ENCODE peak calls at places on chromosomes 4 and X, in ten cellular contexts. Z is mucosa of descending colon, J is aorta, A is HCT116, R is endothelial cell of umbilical vein, B is prostate gland, G is osteoblast, T is left lung, C is keratinocyte, S is right cardiac atrium. U is an unnamed sample.

GRCh38 chr4:87188063-87188462 is 32.4 kb downstream of the KLHL8 start:
- DNase-seq in Z (no peak), J (no peak), A (no peak), R (no peak), B (no peak), G (no peak), T (no peak), C (no peak), S (no peak), U (no peak)

GRCh38 chr4:65917486-65917885 is 247.2 kb upstream of the EPHA5 start:
- DNase-seq in Z (no peak), J (no peak), A (no peak), R (no peak), B (no peak), G (no peak), T (no peak), C (no peak), S (no peak), U (no peak)

GRCh38 chrX:152637649-152638442 is at the start of gene GABRQ:
- DNase-seq in Z (peak; percentile 46), J (no peak), A (peak; percentile 54), R (peak; percentile 10), B (peak; percentile 4), G (peak; percentile 72), T (no peak), C (no peak), S (peak; percentile 53), U (peak; percentile 43)

GRCh38 chr4:75432683-75433082 is 81.5 kb downstream of the RCHY1 start:
- DNase-seq in Z (no peak), J (no peak), A (peak; percentile 21), R (peak; percentile 19), B (no peak), G (no peak), T (no peak), C (no peak), S (no peak), U (no peak)

GRCh38 chr4:100312615-100313355 is 122.5 kb upstream of the DDIT4L start:
- DNase-seq in Z (no peak), J (no peak), A (no peak), R (no peak), B (no peak), G (no peak), T (no peak), C (no peak), S (no peak), U (no peak)

GRCh38 chr4:131459430-131460101 is 1689.5 kb upstream of the PCDH10 start:
- DNase-seq in Z (no peak), J (no peak), A (no peak), R (no peak), B (no peak), G (no peak), T (no peak), C (no peak), S (no peak), U (no peak)

GRCh38 chr4:165204462-165204830 is 2.9 kb upstream of the KLHL2 start:
- DNase-seq in Z (no peak), J (no peak), A (no peak), R (peak; percentile 8), B (no peak), G (no peak), T (no peak), C (no peak), S (no peak), U (no peak)

GRCh38 chr4:89324671-89325070 is 17.1 kb upstream of the GPRIN3 start:
- DNase-seq in Z (no peak), J (peak; percentile 40), A (no peak), R (no peak), B (no peak), G (no peak), T (peak; percentile 44), C (no peak), S (no peak), U (peak; percentile 48)

GRCh38 chrX:107894038-107894437 is 68.4 kb downstream of the MID2 start:
- DNase-seq in Z (no peak), J (no peak), A (peak; percentile 51), R (peak; percentile 47), B (peak; percentile 14), G (peak; percentile 49), T (no peak), C (peak; percentile 9), S (no peak), U (no peak)

GRCh38 chr4:453267-453666 is 45.7 kb downstream of the ZNF721 start:
- DNase-seq in Z (no peak), J (no peak), A (no peak), R (no peak), B (no peak), G (no peak), T (no peak), C (no peak), S (no peak), U (no peak)
- H3K9me3 ChIP-seq in Z (peaks cover 100% of the 10 kb centered on the region), J (peaks cover 39% of the 10 kb centered on the region), A (peaks cover 53% of the 10 kb centered on the region), R (peaks cover 17% of the 10 kb centered on the region), B (no peaks in the 10 kb centered on the region), G (peaks cover 51% of the 10 kb centered on the region), T (peaks cover 100% of the 10 kb centered on the region), C (peaks cover 45% of the 10 kb centered on the region), S (peaks cover 32% of the 10 kb centered on the region), U (peaks cover 94% of the 10 kb centered on the region)

DNA sequence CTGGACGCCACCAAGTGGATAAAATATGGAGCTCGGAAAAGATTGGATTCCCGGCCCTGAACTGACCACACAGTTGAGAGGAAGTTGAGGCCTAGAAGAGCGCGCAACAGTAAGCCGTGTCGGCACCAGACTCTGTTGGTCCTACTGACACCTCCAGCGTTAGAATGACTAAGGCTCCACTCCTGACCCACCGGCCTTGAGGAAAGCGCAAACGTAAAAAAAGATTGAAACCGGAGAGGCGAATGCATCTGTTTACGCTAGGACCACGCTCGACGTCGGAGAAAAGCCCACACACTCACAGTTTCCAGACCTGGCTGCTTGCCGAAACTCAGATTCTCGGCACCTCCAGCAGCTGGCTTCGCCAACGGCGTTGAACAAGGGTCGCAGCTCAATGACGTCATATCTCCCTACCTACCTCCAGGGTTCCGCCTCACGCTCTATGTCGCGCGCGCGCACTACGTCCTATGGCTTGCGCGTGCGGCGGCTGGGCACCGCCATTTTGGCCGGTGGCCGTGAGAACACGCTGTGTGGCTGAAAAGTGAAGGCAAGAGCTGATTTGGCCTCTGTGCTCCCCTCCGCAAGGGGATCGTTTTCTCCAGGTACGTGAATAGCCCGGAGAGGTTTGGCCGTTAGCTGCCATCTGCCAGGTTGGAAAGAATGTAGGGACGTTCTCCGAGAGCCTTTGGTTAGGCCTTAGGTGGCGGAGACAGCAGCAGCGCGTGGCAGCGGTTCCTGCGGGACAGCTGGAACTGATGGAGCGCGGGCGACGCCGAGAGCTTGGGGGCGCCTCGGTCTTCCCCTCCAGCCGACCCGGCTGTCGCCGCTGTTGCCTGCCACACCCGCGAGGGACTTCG is at the start of the genes ABCE1 and ANAPC10:
- DNase-seq in Z (peak; percentile 93), J (peak; percentile 97), A (peak; percentile 96), R (peak; percentile 98), B (peak; percentile 96), G (peak; percentile 92), T (peak; percentile 97), C (peak; percentile 75), S (peak; percentile 98), U (peak; percentile 97)
- H3K4me1 ChIP-seq in Z (peaks cover 20% of the 10 kb centered on the region), J (peaks cover 2% of the 10 kb centered on the region), A (peaks cover 4% of the 10 kb centered on the region), R (peaks cover 35% of the 10 kb centered on the region), B (peaks cover 4% of the 10 kb centered on the region), G (peaks cover 26% of the 10 kb centered on the region), T (peaks cover 44% of the 10 kb centered on the region), C (peaks cover 22% of the 10 kb centered on the region), S (peaks cover 2% of the 10 kb centered on the region), U (peaks cover 52% of the 10 kb centered on the region)

DNA sequence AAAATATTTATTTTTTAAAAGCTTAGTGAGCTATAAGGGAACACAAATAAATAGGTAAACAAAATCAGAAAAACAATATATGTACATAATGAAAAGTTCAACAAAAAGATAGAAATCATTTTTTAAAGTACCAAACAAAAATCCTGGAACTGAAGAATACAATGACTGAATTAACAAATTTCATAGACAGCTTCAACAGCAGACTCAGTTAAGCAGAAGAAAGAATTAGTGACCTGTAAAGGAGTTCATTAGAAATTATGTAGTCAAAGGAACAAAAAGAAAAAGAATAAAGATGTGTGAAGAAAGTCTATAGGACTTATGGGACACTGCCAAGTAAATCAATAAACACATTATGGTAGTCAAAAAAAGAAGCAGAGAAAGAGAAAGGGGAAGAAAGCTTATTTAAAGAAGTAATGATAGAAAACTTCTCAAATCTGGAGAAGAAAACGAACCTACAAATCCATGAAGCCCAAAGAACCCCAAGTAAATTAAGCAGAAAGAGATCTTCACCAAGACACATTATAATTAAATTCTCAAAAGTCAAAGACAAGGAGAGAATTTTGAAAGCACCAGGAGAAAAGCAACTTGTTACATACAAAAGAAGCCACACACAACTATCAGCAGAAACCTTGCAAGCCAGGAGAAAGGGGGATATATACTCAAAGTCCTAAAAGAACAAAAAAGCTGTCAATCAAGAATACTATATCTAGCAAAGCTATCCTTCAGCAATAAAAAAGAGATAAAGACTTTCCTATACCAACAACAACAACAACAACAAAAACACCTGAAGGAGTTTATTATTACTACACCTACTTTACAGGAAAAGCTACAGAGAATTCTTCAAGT is 338.9 kb downstream of the PTTG2 start:
- DNase-seq in Z (no peak), J (no peak), A (no peak), R (no peak), B (no peak), G (no peak), T (no peak), C (no peak), S (no peak), U (no peak)
- H3K9me3 ChIP-seq in Z (peaks cover 31% of the 10 kb centered on the region), J (peaks cover 5% of the 10 kb centered on the region), A (peaks cover 6% of the 10 kb centered on the region), R (no peaks in the 10 kb centered on the region), B (no peaks in the 10 kb centered on the region), G (peaks cover 14% of the 10 kb centered on the region), T (peaks cover 48% of the 10 kb centered on the region), C (peaks cover 4% of the 10 kb centered on the region), S (no peaks in the 10 kb centered on the region), U (no peaks in the 10 kb centered on the region)

GRCh38 chr4:148436512-148436911 is 5.7 kb downstream of the NR3C2 start:
- DNase-seq in Z (no peak), J (no peak), A (no peak), R (no peak), B (no peak), G (no peak), T (no peak), C (no peak), S (no peak), U (no peak)

GRCh38 chr4:148435654-148436406 is 6.4 kb downstream of the NR3C2 start:
- DNase-seq in Z (peak; percentile 42), J (no peak), A (no peak), R (no peak), B (no peak), G (no peak), T (no peak), C (no peak), S (no peak), U (no peak)

GRCh38 chr4:148441624-148441985 is 609 bp downstream of the NR3C2 start:
- DNase-seq in Z (no peak), J (no peak), A (no peak), R (no peak), B (peak; percentile 5), G (no peak), T (no peak), C (no peak), S (no peak), U (peak; percentile 26)

GRCh38 chr4:148437439-148437838 is 4.8 kb downstream of the NR3C2 start:
- DNase-seq in Z (no peak), J (no peak), A (no peak), R (no peak), B (no peak), G (no peak), T (no peak), C (no peak), S (no peak), U (no peak)

DNA sequence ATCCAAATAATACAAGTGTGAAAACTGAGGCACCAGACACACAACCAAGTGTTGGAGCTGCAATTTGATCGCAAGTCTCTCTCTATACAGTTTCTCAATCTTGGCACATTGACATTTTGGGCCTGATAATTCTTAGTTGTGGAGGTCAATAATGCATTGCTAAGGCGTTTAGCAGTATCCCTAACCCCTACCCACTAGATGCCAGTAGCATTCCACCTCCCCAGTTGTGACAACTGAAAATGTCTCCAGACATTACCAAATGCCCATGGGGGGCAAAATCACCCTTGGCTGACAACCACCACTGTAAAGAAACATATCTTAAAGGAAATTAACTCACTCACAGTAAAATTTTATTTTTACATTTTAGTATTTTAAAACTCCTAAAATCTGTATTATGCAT is 4.2 kb downstream of the NR3C2 start:
- DNase-seq in Z (no peak), J (no peak), A (no peak), R (no peak), B (no peak), G (no peak), T (no peak), C (no peak), S (no peak), U (no peak)
- H3K4me1 ChIP-seq in Z (peaks cover 37% of the 10 kb centered on the region), J (no peaks in the 10 kb centered on the region), A (no peaks in the 10 kb centered on the region), R (peaks cover 28% of the 10 kb centered on the region), B (no peaks in the 10 kb centered on the region), G (peaks cover 4% of the 10 kb centered on the region), T (peaks cover 11% of the 10 kb centered on the region), C (peaks cover 8% of the 10 kb centered on the region), S (peaks cover 4% of the 10 kb centered on the region), U (peaks cover 39% of the 10 kb centered on the region)